ENCODE peak calls at places on chromosomes 12 and 14, in nine cellular contexts. X is AG20443, G is activated T-cell treated with anti-CD3 and anti-CD28 coated beads for 48 hours, T is NCI-H1694 treated with DMSO at 0.1 percent for 48 hours, P is NCI-H1105 treated with DMSO at 0.1 percent for 48 hours, K is WTC11, E is endothelial cell, Z is ovary, L is T-cell. M is an unnamed sample.

GRCh38 chr12:123134265-123134664 is 16.6 kb downstream of the PITPNM2 start:
- DNase-seq in X (no peak), G (no peak), T (no peak), P (no peak), K (no peak), E (no peak), Z (no peak), L (no peak), M (no peak)

GRCh38 chr14:64772394-64772950 is 68.2 kb downstream of the PLEKHG3 start:
- DNase-seq in X (no peak), G (no peak), T (no peak), P (no peak), K (no peak), E (no peak), Z (no peak), L (no peak), M (no peak)

GRCh38 chr14:38207830-38208815 is at the start of gene SSTR1:
- DNase-seq in X (peak), G (no peak), T (no peak), P (no peak), K (peak), E (no peak), Z (no peak), L (no peak), M (peak)

GRCh38 chr12:24496755-24497154 is 452.1 kb downstream of the BCAT1 start:
- DNase-seq in X (no peak), G (no peak), T (no peak), P (no peak), K (no peak), E (no peak), Z (no peak), L (no peak), M (peak)

GRCh38 chr12:62078020-62078419 is 182.2 kb upstream of the USP15 start:
- DNase-seq in X (no peak), G (no peak), T (no peak), P (no peak), K (no peak), E (no peak), Z (no peak), L (no peak), M (no peak)

GRCh38 chr12:113854385-113855136 is 111.6 kb downstream of the RBM19 start:
- DNase-seq in X (no peak), G (no peak), T (no peak), P (no peak), K (no peak), E (no peak), Z (no peak), L (no peak), M (no peak)

GRCh38 chr14:28763914-28764848 is 2.4 kb upstream of the FOXG1 start:
- DNase-seq in X (no peak), G (no peak), T (peak), P (peak), K (no peak), E (no peak), Z (no peak), L (no peak), M (no peak)

GRCh38 chr14:83960832-83961512 is 1569.0 kb upstream of the FLRT2 start:
- DNase-seq in X (no peak), G (no peak), T (no peak), P (no peak), K (peak), E (no peak), Z (no peak), L (no peak), M (no peak)

GRCh38 chr12:28331130-28331529 is 140.9 kb downstream of the CCDC91 start:
- DNase-seq in X (no peak), G (no peak), T (no peak), P (no peak), K (no peak), E (no peak), Z (no peak), L (no peak), M (no peak)

GRCh38 chr12:54606556-54606955 is 18.1 kb upstream of the PPP1R1A start:
- DNase-seq in X (no peak), G (no peak), T (no peak), P (no peak), K (no peak), E (no peak), Z (no peak), L (no peak), M (no peak)

GRCh38 chr12:76080729-76081415 is 3.6 kb downstream of the NAP1L1 start:
- DNase-seq in X (no peak), G (no peak), T (no peak), P (no peak), K (peak), E (peak), Z (no peak), L (no peak), M (no peak)

GRCh38 chr12:92183575-92183974 is 37.9 kb upstream of the BTG1 start:
- DNase-seq in X (no peak), G (no peak), T (no peak), P (no peak), K (no peak), E (no peak), Z (no peak), L (no peak), M (no peak)

GRCh38 chr14:105528859-105529505 is 2.6 kb downstream of the TMEM121 start:
- DNase-seq in X (no peak), G (peak), T (no peak), P (no peak), K (no peak), E (no peak), Z (no peak), L (peak), M (no peak)

GRCh38 chr14:102209224-102209966 is 69.7 kb downstream of the WDR20 start:
- DNase-seq in X (peak), G (no peak), T (no peak), P (no peak), K (peak), E (no peak), Z (no peak), L (no peak), M (peak)

GRCh38 chr12:2268478-2269286 is 215.9 kb downstream of the CACNA1C start:
- DNase-seq in X (peak), G (no peak), T (no peak), P (no peak), K (no peak), E (no peak), Z (no peak), L (no peak), M (peak)

GRCh38 chr14:29906256-29906885 is 21.3 kb downstream of the PRKD1 start:
- DNase-seq in X (no peak), G (no peak), T (no peak), P (peak), K (no peak), E (no peak), Z (no peak), L (no peak), M (no peak)

GRCh38 chr12:45268672-45269406 is 52.9 kb downstream of the ANO6 start:
- DNase-seq in X (peak), G (no peak), T (peak), P (peak), K (no peak), E (peak), Z (peak), L (no peak), M (peak)

GRCh38 chr12:26810330-26810729 is 22.7 kb downstream of the ITPR2 start:
- DNase-seq in X (peak), G (no peak), T (no peak), P (no peak), K (peak), E (peak), Z (peak), L (no peak), M (peak)

GRCh38 chr14:67186789-67187188 is 2.5 kb upstream of the GARIN2 start:
- DNase-seq in X (no peak), G (no peak), T (no peak), P (no peak), K (no peak), E (no peak), Z (no peak), L (no peak), M (no peak)

M was measured in AG10803.